ENCODE peak calls at places on chromosome 16, in ten cellular contexts. Y is breast epithelium; L is heart right ventricle; V is psoas muscle; H is tibial artery; Z is astrocyte; F is endothelial cell of umbilical vein; T is GM12878; J is IMR-90; P is CD4-positive, alpha-beta T cell. W is an unnamed sample.

GRCh38 chr16:51592013-51592501 is 441.0 kb upstream of the SALL1 start:
- DNase-seq in Y (no peak), L (no peak), V (no peak), H (no peak), Z (no peak), F (no peak), T (no peak), J (no peak), P (no peak), W (no peak)

GRCh38 chr16:87416826-87417471 is 24.8 kb downstream of the MAP1LC3B start:
- DNase-seq in Y (no peak), L (no peak), V (no peak), H (peak; percentile 64), Z (peak; percentile 30), F (peak; percentile 61), T (no peak), J (peak; percentile 72), P (no peak), W (no peak)

GRCh38 chr16:51877686-51878085 is 669.3 kb downstream of the TOX3 start:
- DNase-seq in Y (no peak), L (no peak), V (no peak), H (no peak), Z (no peak), F (no peak), T (no peak), J (no peak), P (no peak), W (no peak)

GRCh38 chr16:30185683-30186421 is 2.5 kb downstream of the CORO1A start:
- DNase-seq in Y (no peak), L (peak; percentile 29), V (peak; percentile 45), H (peak; percentile 48), Z (no peak), F (no peak), T (peak; percentile 79), J (no peak), P (peak; percentile 84), W (peak; percentile 81)

GRCh38 chr16:19505600-19506303 is 16.1 kb downstream of the GDE1 start:
- DNase-seq in Y (no peak), L (peak; percentile 23), V (no peak), H (no peak), Z (peak; percentile 78), F (peak; percentile 89), T (no peak), J (peak; percentile 17), P (no peak), W (no peak)

GRCh38 chr16:3837851-3838564 is 42.5 kb downstream of the CREBBP start:
- DNase-seq in Y (no peak), L (no peak), V (no peak), H (no peak), Z (no peak), F (no peak), T (no peak), J (no peak), P (no peak), W (no peak)

GRCh38 chr16:21326459-21326858 is 48.4 kb upstream of the CRYM start:
- DNase-seq in Y (no peak), L (no peak), V (no peak), H (no peak), Z (no peak), F (no peak), T (no peak), J (no peak), P (no peak), W (no peak)

GRCh38 chr16:21523411-21524067 is 75.8 kb upstream of the METTL9 start:
- DNase-seq in Y (no peak), L (no peak), V (no peak), H (no peak), Z (no peak), F (no peak), T (no peak), J (no peak), P (no peak), W (no peak)

GRCh38 chr16:20884240-20884556 is 16.0 kb downstream of the DCUN1D3 start:
- DNase-seq in Y (no peak), L (no peak), V (no peak), H (no peak), Z (peak; percentile 77), F (no peak), T (no peak), J (peak; percentile 88), P (no peak), W (no peak)

GRCh38 chr16:48531011-48531962 is 78.7 kb downstream of the N4BP1 start:
- DNase-seq in Y (no peak), L (no peak), V (peak; percentile 46), H (peak; percentile 50), Z (no peak), F (no peak), T (no peak), J (no peak), P (no peak), W (peak; percentile 23)

DNA sequence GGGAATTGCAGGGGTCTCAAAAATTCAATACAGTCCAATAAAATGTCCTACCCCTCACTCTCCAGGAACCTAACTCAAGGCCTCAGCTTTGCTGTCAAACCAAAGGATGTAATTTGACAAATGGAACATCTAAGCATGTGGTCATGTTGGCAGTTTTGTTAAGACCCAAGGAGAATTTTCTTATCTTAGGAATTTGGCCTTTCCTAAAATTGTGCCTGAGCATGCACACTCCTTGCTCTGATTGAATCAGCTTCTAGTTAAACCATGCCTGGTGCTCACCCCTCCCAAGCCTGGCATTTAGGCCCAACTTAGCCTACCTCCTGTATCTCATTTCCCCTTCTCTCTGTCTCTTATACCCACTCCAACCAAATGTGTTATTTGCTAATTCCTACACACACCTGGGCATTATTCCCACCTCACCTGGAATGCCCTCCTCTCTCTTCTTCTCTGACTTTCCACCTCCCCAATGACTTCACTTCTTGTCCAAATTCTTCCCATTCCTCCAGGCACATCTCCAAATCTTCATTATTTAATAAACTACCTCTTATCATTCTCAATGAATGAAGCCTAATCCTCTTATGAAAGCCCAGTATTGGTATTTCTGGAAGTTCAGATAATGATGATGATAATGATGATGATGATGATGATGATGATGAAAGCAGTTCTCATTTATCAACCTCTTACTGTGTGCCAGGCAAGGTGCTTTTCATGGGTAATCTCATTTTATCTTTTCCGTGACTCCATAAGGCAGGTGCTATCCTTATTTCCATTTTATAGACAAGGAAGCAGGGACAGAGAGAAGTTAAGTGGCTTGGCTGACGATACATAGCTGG is 178.0 kb upstream of the IRX6 start:
- DNase-seq in Y (no peak), L (no peak), V (no peak), H (no peak), Z (no peak), F (no peak), T (no peak), J (no peak), P (no peak), W (no peak)
- TF ChIP-seq CTCF in Y (no peak), L (no peak), V (no peak), H (no peak), Z (no peak), F (no peak), T (no peak), J (no peak), P (no peak), W (no peak)

GRCh38 chr16:64094170-64094960 is 1027.5 kb downstream of the CDH11 start:
- DNase-seq in Y (no peak), L (no peak), V (no peak), H (no peak), Z (no peak), F (no peak), T (no peak), J (peak; percentile 29), P (no peak), W (no peak)
- H3K27ac ChIP-seq in Y (no peak overlapping the region), L (no peak overlapping the region), V (no peak overlapping the region), H (no peak overlapping the region), Z (no peak overlapping the region), F (no peak overlapping the region), T (no peak overlapping the region), J (no peak overlapping the region), P (no peak overlapping the region), W (no peak overlapping the region)

DNA sequence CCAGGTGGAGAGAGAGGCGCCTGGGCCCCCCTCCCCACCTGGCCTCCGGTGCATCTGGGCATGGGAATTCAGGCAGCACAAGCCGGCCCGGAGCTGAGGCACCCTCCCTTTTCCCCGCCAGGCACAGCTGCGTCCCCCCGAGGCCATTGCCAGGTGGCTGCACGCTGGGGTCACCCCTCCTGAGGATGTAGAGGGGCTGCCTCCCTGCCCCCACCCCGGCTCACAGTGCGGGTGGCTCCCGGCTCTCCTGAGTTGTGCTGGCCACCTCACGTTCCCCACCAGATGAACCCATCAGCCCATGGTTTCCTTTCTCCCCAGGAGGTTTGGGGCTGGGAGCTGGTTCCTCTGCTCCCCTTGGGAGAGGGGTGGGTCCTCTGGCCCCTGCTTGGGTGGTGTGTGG is 12.6 kb downstream of the CACNA1H start:
- DNase-seq in Y (no peak), L (no peak), V (no peak), H (no peak), Z (no peak), F (no peak), T (no peak), J (no peak), P (no peak), W (no peak)
- H3K27me3 ChIP-seq in Y (peaks cover 4% of the 10 kb centered on the region), L (peaks cover 20% of the 10 kb centered on the region), V (peaks cover 18% of the 10 kb centered on the region), H (peaks cover 10% of the 10 kb centered on the region), Z (no peaks in the 10 kb centered on the region), F (no peaks in the 10 kb centered on the region), T (no peaks in the 10 kb centered on the region), J (peaks cover 4% of the 10 kb centered on the region), P (no peaks in the 10 kb centered on the region), W (peaks cover 23% of the 10 kb centered on the region)

DNA sequence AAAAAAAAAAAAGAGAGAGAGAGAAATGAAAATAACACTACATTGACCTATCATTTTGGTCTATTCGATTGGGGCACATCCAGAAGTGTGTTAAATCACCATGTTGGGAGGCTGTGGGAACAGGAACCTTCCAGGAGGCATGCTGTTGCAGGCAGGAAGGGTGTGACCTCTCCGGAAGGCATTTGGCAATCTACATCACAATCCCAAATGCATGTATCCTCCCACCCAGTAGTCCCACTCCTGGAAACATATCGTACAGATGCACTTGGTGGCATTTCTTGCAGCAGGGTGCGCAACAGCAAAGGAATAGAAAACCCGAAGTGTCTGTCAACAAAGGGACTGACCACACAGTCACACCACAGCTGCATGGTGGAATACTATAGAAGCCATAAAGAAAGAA is 7.9 kb downstream of the PLLP start:
- DNase-seq in Y (no peak), L (no peak), V (no peak), H (peak; percentile 58), Z (no peak), F (no peak), T (no peak), J (no peak), P (no peak), W (no peak)
- TF ChIP-seq CTCF in Y (no peak), L (no peak), V (no peak), H (no peak), Z (no peak), F (no peak), T (no peak), J (no peak), P (no peak), W (no peak)

GRCh38 chr16:66266436-66267286 is 99.8 kb upstream of the CDH5 start:
- DNase-seq in Y (peak; percentile 48), L (peak; percentile 68), V (peak; percentile 80), H (peak; percentile 78), Z (peak; percentile 87), F (no peak), T (no peak), J (peak; percentile 90), P (no peak), W (peak; percentile 69)
- H3K27ac ChIP-seq in Y (peak overlapping the region; percentile 64), L (peak overlapping the region; percentile 31), V (peak overlapping the region; percentile 9), H (peak overlapping the region; percentile 35), Z (peak overlapping the region; percentile 69), F (no peak overlapping the region), T (no peak overlapping the region), J (peak overlapping the region; percentile 68), P (no peak overlapping the region), W (peak overlapping the region; percentile 63)